ENCODE peak calls at places on chromosomes 11 and 22, in five cellular contexts. Z is effector memory CD4-positive, alpha-beta T cell; A is adrenal gland; K is thyroid gland; F is upper lobe of right lung. H is an unnamed sample.
A peak's percentile ranks its signal among the peaks of the same experiment; 100 is the strongest.

GRCh38 chr22:17523925-17524324 is 39.4 kb upstream of the SLC25A18 start:
- DNase-seq in Z (no peak), A (no peak), K (no peak), F (no peak), H (no peak)

GRCh38 chr11:114085965-114086364 is 26.5 kb downstream of the ZBTB16 start:
- DNase-seq in Z (no peak), A (no peak), K (peak; percentile 83), F (no peak), H (no peak)

GRCh38 chr11:64438986-64439771 is 80.2 kb downstream of the RPS6KA4 start:
- DNase-seq in Z (no peak), A (no peak), K (no peak), F (peak; percentile 49), H (no peak)

GRCh38 chr11:64753019-64753379 is 6.8 kb downstream of the PYGM start:
- DNase-seq in Z (no peak), A (no peak), K (no peak), F (no peak), H (no peak)

GRCh38 chr22:29727248-29727551 is 7.4 kb downstream of the CABP7 start:
- DNase-seq in Z (no peak), A (peak; percentile 45), K (peak; percentile 32), F (peak; percentile 71), H (no peak)

GRCh38 chr11:2562181-2562581 is 117.4 kb downstream of the KCNQ1 start:
- DNase-seq in Z (no peak), A (peak; percentile 71), K (no peak), F (peak; percentile 62), H (no peak)

GRCh38 chr11:6703247-6704063 is 20.3 kb upstream of the MRPL17 start:
- DNase-seq in Z (no peak), A (peak; percentile 82), K (peak; percentile 68), F (no peak), H (no peak)

GRCh38 chr22:30881361-30882180 is 87.0 kb downstream of the MORC2 start:
- DNase-seq in Z (no peak), A (peak; percentile 72), K (no peak), F (peak; percentile 47), H (no peak)

GRCh38 chr22:19149047-19149883 is 827 bp downstream of the GSC2 start:
- DNase-seq in Z (peak; percentile 11), A (no peak), K (peak; percentile 27), F (peak; percentile 61), H (peak; percentile 18)

GRCh38 chr11:12845739-12846358 is 163.3 kb upstream of the RASSF10 start:
- DNase-seq in Z (no peak), A (no peak), K (no peak), F (no peak), H (no peak)

GRCh38 chr22:30822216-30823014 is 127.7 kb downstream of the OSBP2 start:
- DNase-seq in Z (no peak), A (no peak), K (no peak), F (peak; percentile 49), H (no peak)

DNA sequence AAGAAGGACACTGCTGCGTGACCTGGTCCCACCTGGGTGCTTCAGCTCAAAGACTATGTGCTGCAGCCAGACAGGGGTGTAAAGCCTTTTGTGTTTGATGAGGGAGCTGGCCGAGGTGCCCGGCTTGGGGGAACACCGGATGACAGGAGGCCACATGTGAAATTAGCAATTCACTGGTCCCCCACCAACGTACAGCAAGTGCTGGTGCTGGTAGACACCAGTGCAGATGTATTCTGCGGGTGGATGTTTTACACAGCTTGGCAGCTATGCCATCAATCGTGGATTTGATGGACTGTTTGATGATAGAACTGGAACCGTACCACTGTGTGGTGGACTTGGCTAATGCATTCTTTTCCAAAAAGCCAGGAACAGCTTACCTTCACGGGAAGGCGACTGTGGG is 47.9 kb upstream of the LIPT2 start:
- DNase-seq in Z (no peak), A (no peak), K (no peak), F (no peak), H (no peak)
- H3K9me3 ChIP-seq in Z (no peaks in the 10 kb centered on the region), A (no peaks in the 10 kb centered on the region), K (no peaks in the 10 kb centered on the region), F (no peaks in the 10 kb centered on the region), H (no peaks in the 10 kb centered on the region)

GRCh38 chr11:37595845-37596244 is 997.8 kb upstream of the RAG2 start:
- DNase-seq in Z (no peak), A (no peak), K (no peak), F (no peak), H (no peak)

DNA sequence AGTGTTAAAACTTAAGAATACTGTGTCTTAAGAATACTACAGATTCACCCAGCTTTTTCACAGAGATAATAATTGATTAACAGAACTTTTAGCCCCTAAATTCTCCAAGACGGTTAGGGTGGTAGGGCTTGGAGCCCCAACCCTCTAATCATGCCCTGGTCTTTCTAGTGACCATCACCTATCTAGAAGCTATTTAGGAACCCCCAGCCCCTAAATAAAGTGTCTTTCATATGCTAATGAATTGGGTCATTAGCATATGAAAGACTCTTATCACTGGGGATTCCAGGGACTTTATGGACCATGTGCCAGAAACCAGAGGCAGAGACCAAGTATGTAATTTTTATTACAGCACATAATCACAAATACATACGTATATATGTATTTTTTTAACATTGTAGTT is 999.7 kb upstream of the RAG2 start:
- DNase-seq in Z (no peak), A (no peak), K (no peak), F (no peak), H (no peak)
- H3K9me3 ChIP-seq in Z (no peaks in the 10 kb centered on the region), A (no peaks in the 10 kb centered on the region), K (no peaks in the 10 kb centered on the region), F (no peaks in the 10 kb centered on the region), H (peaks cover 3% of the 10 kb centered on the region)

GRCh38 chr11:93100211-93100610 is 97.6 kb downstream of the SLC36A4 start:
- DNase-seq in Z (no peak), A (no peak), K (no peak), F (no peak), H (no peak)
- H3K9me3 ChIP-seq in Z (no peaks in the 10 kb centered on the region), A (no peaks in the 10 kb centered on the region), K (no peaks in the 10 kb centered on the region), F (no peaks in the 10 kb centered on the region), H (no peaks in the 10 kb centered on the region)

DNA sequence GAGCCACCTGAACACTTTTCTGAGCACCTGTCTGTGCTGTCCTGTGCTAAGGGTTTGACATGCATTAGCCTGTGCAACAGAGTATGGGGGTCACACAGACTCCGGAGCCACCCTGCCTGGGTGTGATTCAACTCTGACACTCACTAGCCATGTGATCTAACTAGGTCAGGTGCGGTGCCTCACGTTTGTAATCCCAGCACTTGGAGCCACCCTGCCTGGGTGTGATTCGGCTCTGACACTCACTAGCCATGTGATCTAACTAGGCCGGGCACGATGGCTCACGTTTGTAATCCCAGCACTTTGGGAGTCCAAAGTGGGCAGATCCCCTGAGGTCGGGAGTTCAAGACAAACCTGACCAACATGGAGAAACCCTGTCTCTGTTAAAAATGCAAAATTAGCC is 11.4 kb downstream of the UBE2L6 start:
- DNase-seq in Z (no peak), A (no peak), K (no peak), F (no peak), H (no peak)
- H3K9me3 ChIP-seq in Z (no peaks in the 10 kb centered on the region), A (no peaks in the 10 kb centered on the region), K (no peaks in the 10 kb centered on the region), F (no peaks in the 10 kb centered on the region), H (no peaks in the 10 kb centered on the region)

H was measured in T-helper 17 cell.